ENCODE peak calls at places on chromosomes 5 and 9, in four cellular contexts. V is PC-9, S is HCT116, I is A549. C is an unnamed sample.

GRCh38 chr5:76604838-76605237 is 18.4 kb downstream of the F2RL2 start:
- DNase-seq in V (no peak), S (no peak), I (no peak), C (no peak)

GRCh38 chr9:106035810-106036209 is 341.5 kb downstream of the TMEM38B start:
- DNase-seq in V (no peak), S (no peak), I (no peak), C (no peak)

GRCh38 chr5:135995979-135996378 is 32.8 kb upstream of the TGFBI start:
- DNase-seq in V (no peak), S (no peak), I (no peak), C (no peak)

GRCh38 chr9:131149678-131150033 is 24.3 kb downstream of the NUP214 start:
- DNase-seq in V (no peak), S (no peak), I (no peak), C (no peak)

GRCh38 chr9:124510650-124511425 is 3.6 kb upstream of the NR5A1 start:
- DNase-seq in V (no peak), S (no peak), I (peak; percentile 31), C (no peak)

GRCh38 chr5:142770650-142771609 is 753 bp downstream of the ARHGAP26 start:
- DNase-seq in V (peak; percentile 59), S (no peak), I (peak; percentile 61), C (no peak)

GRCh38 chr5:173798127-173798810 is 89.9 kb upstream of the CPEB4 start:
- DNase-seq in V (no peak), S (no peak), I (no peak), C (no peak)

GRCh38 chr5:103224118-103224893 is 34.3 kb upstream of the MACIR start:
- DNase-seq in V (peak; percentile 54), S (peak; percentile 57), I (peak; percentile 71), C (peak; percentile 66)

GRCh38 chr5:36301858-36302603 is at the start of gene RANBP3L:
- DNase-seq in V (no peak), S (no peak), I (no peak), C (peak; percentile 78)

GRCh38 chr5:1672396-1672795 is 127.2 kb downstream of the MRPL36 start:
- DNase-seq in V (no peak), S (no peak), I (no peak), C (no peak)
- TF ChIP-seq CTCF in V (peak; percentile 37), S (no peak), I (no peak), C (no peak)

DNA sequence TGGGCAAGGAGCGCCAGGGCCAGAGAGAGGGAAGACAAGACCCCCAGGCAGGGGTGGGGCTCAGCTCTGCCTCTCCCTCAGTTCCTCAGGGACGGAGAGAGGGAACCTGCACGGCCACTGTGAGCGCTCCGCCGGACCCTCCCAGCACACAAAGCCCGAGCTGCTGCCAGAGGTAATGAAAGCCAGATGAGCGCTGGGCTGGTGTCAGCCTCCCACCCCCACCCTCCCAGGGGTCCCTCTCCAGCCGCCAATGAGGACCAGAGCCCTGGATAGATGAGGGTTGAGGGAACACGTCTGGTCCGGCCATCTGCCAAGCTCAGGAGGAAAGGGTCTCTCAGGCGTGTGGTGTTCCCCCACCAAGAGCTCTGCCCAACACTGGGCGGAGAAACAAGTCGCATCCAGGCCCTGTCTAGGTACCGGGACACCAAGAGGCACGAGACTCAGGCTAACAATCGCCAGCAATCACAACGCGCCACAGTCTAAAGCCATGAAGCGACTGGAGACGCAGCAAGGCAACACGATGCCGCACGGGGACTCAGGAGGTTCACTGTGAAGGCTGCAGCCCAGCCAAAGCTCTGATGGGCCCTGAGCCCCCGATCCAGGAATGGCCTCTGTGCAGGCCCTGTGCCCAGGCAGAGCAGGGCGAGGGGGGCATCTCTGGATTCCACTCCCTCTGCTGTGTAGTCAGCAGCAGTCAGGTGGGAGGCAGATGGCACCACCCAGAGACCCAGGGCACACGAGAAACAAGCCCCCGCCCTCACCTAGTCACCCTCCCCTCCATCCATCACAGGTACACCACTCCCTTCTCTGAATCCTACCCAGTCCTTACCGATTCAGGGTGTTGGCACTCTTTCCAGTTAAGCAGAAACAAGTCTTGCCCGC is 1.3 kb downstream of the RALGDS start:
- DNase-seq in V (no peak), S (no peak), I (no peak), C (peak; percentile 41)
- H3K4me3 ChIP-seq in V (no peak overlapping the region), S (peak overlapping the region; percentile 80), I (peak overlapping the region; percentile 94), C (peak overlapping the region; percentile 77)

GRCh38 chr9:720239-720881 is 121.1 kb upstream of the DMRT1 start:
- DNase-seq in V (no peak), S (no peak), I (no peak), C (no peak)
- TF ChIP-seq CTCF in V (no peak), S (no peak), I (no peak), C (no peak)

GRCh38 chr9:136667217-136667939 is 4.7 kb downstream of the EGFL7 start:
- DNase-seq in V (no peak), S (no peak), I (no peak), C (no peak)

GRCh38 chr9:136665111-136665703 is 2.5 kb downstream of the EGFL7 start:
- DNase-seq in V (no peak), S (no peak), I (no peak), C (no peak)

GRCh38 chr9:136666364-136667216 is 3.9 kb downstream of the EGFL7 start:
- DNase-seq in V (no peak), S (no peak), I (no peak), C (no peak)

GRCh38 chr9:136664799-136665082 is 2.0 kb downstream of the EGFL7 start:
- DNase-seq in V (no peak), S (no peak), I (no peak), C (no peak)

DNA sequence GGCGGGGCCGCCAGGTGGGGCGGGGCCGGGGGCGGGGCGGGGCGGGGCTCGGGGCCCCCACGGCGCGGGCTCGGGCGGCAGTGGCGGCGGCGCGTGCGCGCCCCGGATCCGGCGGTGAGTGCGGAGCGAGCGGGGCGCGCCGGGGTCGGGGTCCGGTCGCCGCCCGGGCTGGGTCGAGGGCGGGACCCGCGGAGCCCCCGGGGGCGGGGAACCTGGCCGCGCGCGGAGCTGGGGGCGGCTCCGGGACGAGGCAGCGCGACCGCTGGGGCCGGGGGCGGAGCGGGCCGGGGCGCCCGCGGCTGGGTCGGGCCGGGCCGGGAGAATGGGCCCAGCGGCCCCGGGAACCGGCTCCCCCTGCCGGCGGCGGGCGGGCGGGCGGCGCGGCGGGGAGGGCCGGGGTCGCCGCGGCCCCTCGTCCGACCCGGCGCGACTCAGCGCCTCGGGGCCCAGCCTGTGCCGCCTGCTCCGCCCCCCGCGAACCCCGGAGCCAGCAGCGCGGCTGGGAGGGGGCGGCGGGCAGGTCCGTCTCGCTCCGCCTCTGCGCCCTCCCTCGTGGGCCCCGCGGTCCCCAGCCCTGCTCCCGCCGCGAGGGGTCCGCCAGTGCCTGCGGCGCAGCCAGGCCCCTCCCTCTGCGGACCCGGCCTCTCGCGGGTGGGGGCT is 3.1 kb downstream of the EGFL7 start:
- DNase-seq in V (no peak), S (no peak), I (no peak), C (no peak)
- H3K4me3 ChIP-seq in V (peak overlapping the region; percentile 48), S (peak overlapping the region; percentile 57), I (peak overlapping the region; percentile 68), C (peak overlapping the region; percentile 51)

GRCh38 chr5:156486394-156487238 is 159.7 kb downstream of the SGCD start:
- DNase-seq in V (no peak), S (no peak), I (no peak), C (no peak)
- TF ChIP-seq CTCF in V (no peak), S (no peak), I (no peak), C (no peak)

GRCh38 chr5:163460562-163461176 is at the start of gene HMMR:
- DNase-seq in V (peak; percentile 36), S (no peak), I (peak; percentile 53), C (no peak)
- H3K4me3 ChIP-seq in V (peak within 1 kb of the TSS; percentile 97), S (peak within 1 kb of the TSS; percentile 79), I (peak within 1 kb of the TSS; percentile 73), C (peak within 1 kb of the TSS; percentile 65)

GRCh38 chr5:61330879-61331406 is 1.1 kb upstream of the ZSWIM6 start:
- DNase-seq in V (peak; percentile 67), S (no peak), I (peak; percentile 82), C (peak; percentile 52)
- TF ChIP-seq CTCF in V (peak; percentile 33), S (peak; percentile 28), I (peak; percentile 42), C (peak; percentile 63)

GRCh38 chr5:14440223-14440597 is 141.4 kb upstream of the OTULINL start:
- DNase-seq in V (no peak), S (no peak), I (no peak), C (no peak)
- H3K4me3 ChIP-seq in V (no peak overlapping the region), S (no peak overlapping the region), I (no peak overlapping the region), C (no peak overlapping the region)

GRCh38 chr9:108535526-108535925 is 320.3 kb downstream of the ACTL7B start:
- DNase-seq in V (no peak), S (no peak), I (peak; percentile 48), C (no peak)
- TF ChIP-seq CTCF in V (peak; percentile 44), S (peak; percentile 57), I (peak; percentile 45), C (peak; percentile 46)